ENCODE peak calls at places on chromosomes 6 and 20, in four cellular contexts. G is uterus; H is H9; Q is CD8-positive, alpha-beta T cell. J is an unnamed sample. For H3K4me1 and H3K27me3, the result is how much of the 10 kb centered on the place peaks cover.

GRCh38 chr6:13425270-13425905 is 62.0 kb downstream of the GFOD1 start:
- DNase-seq in G (no peak), H (no peak), Q (no peak), J (no peak)

GRCh38 chr6:170405311-170405975 is 98.9 kb downstream of the FAM120B start:
- DNase-seq in G (no peak), H (no peak), Q (no peak), J (no peak)

GRCh38 chr20:51315390-51315789 is 227.1 kb downstream of the NFATC2 start:
- DNase-seq in G (no peak), H (no peak), Q (no peak), J (no peak)

GRCh38 chr6:10531513-10531912 is 10.4 kb downstream of the GCNT2 start:
- DNase-seq in G (no peak), H (no peak), Q (no peak), J (no peak)

GRCh38 chr20:6162239-6162638 is 39.4 kb upstream of the FERMT1 start:
- DNase-seq in G (peak), H (no peak), Q (no peak), J (peak)

GRCh38 chr6:33294086-33294823 is 4.5 kb downstream of the RGL2 start:
- DNase-seq in G (no peak), H (no peak), Q (no peak), J (no peak)

GRCh38 chr20:52210037-52210990 is 18.7 kb upstream of the ZFP64 start:
- DNase-seq in G (no peak), H (no peak), Q (no peak), J (no peak)

GRCh38 chr6:134878136-134878535 is 71.8 kb downstream of the ALDH8A1 start:
- DNase-seq in G (no peak), H (no peak), Q (no peak), J (no peak)

GRCh38 chr6:296151-297122 is 4.2 kb downstream of the DUSP22 start:
- DNase-seq in G (no peak), H (no peak), Q (no peak), J (no peak)

GRCh38 chr6:108995296-108995695 is 99.3 kb downstream of the SESN1 start:
- DNase-seq in G (no peak), H (no peak), Q (no peak), J (no peak)

GRCh38 chr6:138837246-138837645 is 41.4 kb downstream of the ECT2L start:
- DNase-seq in G (no peak), H (no peak), Q (no peak), J (no peak)

GRCh38 chr6:169971951-169972651 is 220.7 kb downstream of the ERMARD start:
- DNase-seq in G (peak), H (peak), Q (no peak), J (no peak)

GRCh38 chr20:40502431-40502992 is 186.5 kb downstream of the MAFB start:
- DNase-seq in G (no peak), H (no peak), Q (no peak), J (no peak)

GRCh38 chr6:145731432-145731831 is 3.9 kb downstream of the EPM2A start:
- DNase-seq in G (no peak), H (no peak), Q (no peak), J (no peak)

GRCh38 chr20:19799325-19799724 is 41.3 kb downstream of the RIN2 start:
- DNase-seq in G (no peak), H (no peak), Q (no peak), J (no peak)

GRCh38 chr20:19806806-19807691 is 49.0 kb downstream of the RIN2 start:
- DNase-seq in G (no peak), H (no peak), Q (no peak), J (no peak)

GRCh38 chr20:19802099-19802491 is 44.0 kb downstream of the RIN2 start:
- DNase-seq in G (no peak), H (no peak), Q (no peak), J (no peak)

GRCh38 chr20:19807901-19808300 is 49.8 kb downstream of the RIN2 start:
- DNase-seq in G (no peak), H (no peak), Q (no peak), J (no peak)

DNA sequence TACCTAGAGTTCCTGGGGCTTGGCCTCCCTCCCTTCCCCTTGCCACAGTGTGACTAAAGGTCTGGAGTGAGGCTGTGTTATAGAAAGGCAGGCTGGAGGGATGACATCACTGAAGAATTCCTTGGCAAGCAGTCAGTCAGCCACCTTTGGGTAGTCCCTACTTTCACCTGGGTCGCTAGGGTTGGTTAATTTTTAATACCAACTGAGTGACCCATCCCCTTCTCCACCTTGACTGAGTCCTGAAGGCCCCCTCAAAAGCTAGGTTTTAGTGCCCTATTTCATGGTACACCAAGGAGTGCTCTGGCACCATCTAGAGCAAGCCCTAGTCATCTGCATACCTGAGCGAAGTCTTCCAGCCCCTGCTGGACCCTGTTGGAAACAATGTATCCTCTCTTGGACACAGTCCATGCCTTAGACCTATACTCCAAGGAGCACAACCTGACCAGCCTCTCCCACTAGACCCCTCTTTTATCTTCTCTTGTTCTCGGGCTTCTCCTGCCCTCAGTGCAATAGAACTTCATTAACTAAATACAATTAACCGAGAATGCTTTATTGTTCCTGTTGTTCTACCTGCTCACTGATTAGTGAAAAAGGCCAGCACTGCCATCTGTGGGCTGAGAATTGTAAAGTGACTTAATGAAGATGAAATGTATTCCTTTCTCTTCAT is 44.6 kb downstream of the RIN2 start:
- DNase-seq in G (no peak), H (peak), Q (no peak), J (no peak)
- TF ChIP-seq CTCF in G (peak), H (peak), Q (no peak), J (peak)

DNA sequence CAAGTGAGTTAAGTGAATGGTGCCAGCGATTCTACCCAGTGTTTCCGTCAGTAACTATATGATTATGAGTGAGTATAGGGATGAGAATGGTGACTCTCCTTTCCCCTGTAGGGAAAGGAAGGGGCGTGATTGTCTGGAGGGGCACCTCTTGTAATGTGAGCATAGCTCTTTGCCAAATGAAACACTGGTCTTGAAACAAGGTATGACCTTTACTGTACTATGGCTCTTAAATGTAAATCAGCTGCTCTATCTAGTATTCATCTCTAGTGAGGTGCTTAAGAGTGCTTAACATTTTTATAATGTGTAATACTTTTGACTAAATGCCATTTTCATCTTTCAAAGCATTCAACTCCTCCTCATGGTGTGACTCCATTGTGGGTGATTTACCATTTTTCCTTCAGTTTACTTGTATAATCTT is 11.0 kb downstream of the PANK2 start:
- DNase-seq in G (no peak), H (no peak), Q (no peak), J (no peak)
- H3K4me1 ChIP-seq in G (under half), H (under half), Q (half or more), J (half or more)

DNA sequence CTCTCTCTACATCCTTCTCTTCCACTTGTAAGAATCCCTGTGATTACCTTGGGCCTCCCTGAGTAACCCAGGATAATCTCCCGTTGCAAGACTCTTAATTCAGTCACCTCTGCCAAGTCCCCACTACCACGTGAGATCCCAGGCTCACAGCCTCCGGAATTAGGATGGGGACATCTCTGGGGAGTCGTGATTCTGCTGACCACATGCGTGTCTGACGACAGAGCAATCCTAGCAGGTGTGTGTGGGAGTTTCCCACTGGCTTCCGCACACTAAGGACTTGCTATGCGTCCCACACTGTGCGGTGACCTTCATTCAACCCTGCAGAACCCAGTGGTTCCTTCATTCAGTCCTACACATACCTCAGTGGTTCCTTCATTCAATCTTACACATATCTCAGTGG is 11.9 kb downstream of the CDH4 start:
- DNase-seq in G (no peak), H (no peak), Q (no peak), J (no peak)
- H3K27me3 ChIP-seq in G (under half), H (under half), Q (under half), J (half or more)

GRCh38 chr20:31578448-31579138 is 26.5 kb upstream of the ID1 start:
- DNase-seq in G (no peak), H (peak), Q (no peak), J (no peak)
- TF ChIP-seq CTCF in G (no peak), H (peak), Q (no peak), J (no peak)

DNA sequence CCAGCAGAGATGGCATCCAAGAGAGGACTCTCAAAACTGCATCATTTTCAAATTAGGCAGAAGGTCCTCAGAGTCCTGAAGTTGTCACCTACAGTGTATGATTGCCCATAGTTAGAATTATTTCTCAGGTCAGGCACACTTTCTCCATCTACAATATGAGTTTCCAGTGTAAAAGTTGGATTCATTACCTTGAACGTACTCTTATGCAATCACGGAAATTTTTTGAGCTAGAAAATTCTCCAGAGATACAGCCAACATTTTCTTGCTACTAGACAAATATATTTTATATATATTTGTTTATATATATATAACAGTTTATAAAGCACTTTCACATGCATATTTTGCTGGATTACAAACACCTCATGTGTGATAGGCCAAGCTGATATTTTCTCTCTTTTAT is 29.4 kb upstream of the SERPINB1 start:
- DNase-seq in G (no peak), H (no peak), Q (no peak), J (no peak)
- H3K4me1 ChIP-seq in G (under half), H (under half), Q (under half), J (under half)

GRCh38 chr6:29831776-29832175 is 4.2 kb downstream of the HLA-G start:
- DNase-seq in G (no peak), H (no peak), Q (no peak), J (no peak)

GRCh38 chr6:29827579-29828470 is at the start of gene HLA-G:
- DNase-seq in G (no peak), H (peak), Q (no peak), J (no peak)

GRCh38 chr6:29828471-29828797 is 809 bp downstream of the HLA-G start:
- DNase-seq in G (no peak), H (peak), Q (no peak), J (no peak)

GRCh38 chr6:29829766-29830165 is 2.1 kb downstream of the HLA-G start:
- DNase-seq in G (no peak), H (no peak), Q (no peak), J (no peak)

DNA sequence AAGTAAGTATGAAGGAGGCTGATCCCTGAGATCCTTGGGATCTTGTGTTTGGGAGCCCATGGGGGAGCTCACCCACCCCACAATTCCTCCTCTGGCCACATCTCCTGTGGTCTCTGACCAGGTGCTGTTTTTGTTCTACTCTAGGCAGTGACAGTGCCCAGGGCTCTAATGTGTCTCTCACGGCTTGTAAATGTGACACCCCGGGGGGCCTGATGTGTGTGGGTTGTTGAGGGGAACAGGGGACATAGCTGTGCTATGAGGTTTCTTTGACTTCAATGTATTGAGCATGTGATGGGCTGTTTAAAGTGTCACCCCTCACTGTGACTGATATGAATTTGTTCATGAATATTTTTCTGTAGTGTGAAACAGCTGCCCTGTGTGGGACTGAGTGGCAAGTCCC is 2.8 kb downstream of the HLA-G start:
- DNase-seq in G (no peak), H (no peak), Q (no peak), J (no peak)
- H3K27me3 ChIP-seq in G (under half), H (under half), Q (under half), J (half or more)

GRCh38 chr20:13898012-13898612 is 92.3 kb downstream of the SEL1L2 start:
- DNase-seq in G (no peak), H (no peak), Q (no peak), J (no peak)
- TF ChIP-seq CTCF in G (no peak), H (peak), Q (no peak), J (no peak)

GRCh38 chr20:62145688-62146018 is 2.1 kb downstream of the SS18L1 start:
- DNase-seq in G (no peak), H (no peak), Q (no peak), J (no peak)
- H3K4me1 ChIP-seq in G (under half), H (under half), Q (under half), J (half or more)

GRCh38 chr6:28814032-28814976 is 109.5 kb downstream of the TRIM27 start:
- DNase-seq in G (no peak), H (peak), Q (no peak), J (no peak)
- H3K27me3 ChIP-seq in G (under half), H (half or more), Q (half or more), J (half or more)

DNA sequence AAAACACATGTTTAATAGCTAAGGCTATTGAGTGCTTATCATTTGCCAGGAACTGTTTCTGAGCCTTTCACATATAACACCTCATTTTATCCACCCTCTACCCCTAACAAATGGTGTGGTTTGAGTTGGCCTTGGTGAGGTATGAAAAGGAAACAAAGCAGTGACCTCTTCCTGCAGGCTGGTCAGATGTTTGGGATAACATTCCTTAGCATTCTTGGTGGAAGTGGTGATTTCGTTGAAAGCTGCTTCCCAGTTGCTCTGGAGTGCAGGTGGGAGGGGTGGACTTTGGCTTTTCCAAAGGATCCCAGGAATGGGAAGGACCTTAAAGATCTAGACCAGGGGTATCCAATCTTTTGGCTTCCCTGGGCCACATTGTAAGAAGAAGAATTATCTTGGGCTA is 41.3 kb downstream of the CARMIL1 start:
- DNase-seq in G (no peak), H (no peak), Q (no peak), J (no peak)
- TF ChIP-seq CTCF in G (no peak), H (no peak), Q (no peak), J (no peak)

J was measured in left ventricle myocardium inferior.